ENCODE peak calls at places on chromosomes 13 and 19, in six cellular contexts. M, B, N, G, H and J are unnamed samples.

GRCh38 chr19:7874080-7874856 is at the start of gene PRR36:
- DNase-seq in B (no peak), H (no peak), M (peak), G (no peak), N (peak), J (peak)

GRCh38 chr19:55598034-55598433 is 1.3 kb downstream of the FIZ1 start:
- DNase-seq in H (no peak), M (peak), B (no peak), G (no peak), N (no peak), J (no peak)

GRCh38 chr13:87005511-87005910 is 665.7 kb upstream of the SLITRK5 start:
- DNase-seq in H (no peak), M (no peak), G (no peak), N (no peak), B (no peak), J (no peak)

GRCh38 chr19:40284501-40285352 is at the start of gene AKT2:
- DNase-seq in M (peak), H (peak), N (peak), B (peak), G (peak), J (peak)

GRCh38 chr19:19538767-19539166 is 702 bp downstream of the CILP2 start:
- DNase-seq in B (no peak), M (peak), G (no peak), N (no peak), H (no peak), J (peak)

GRCh38 chr13:31436478-31436877 is 236.7 kb downstream of the B3GLCT start:
- DNase-seq in N (no peak), M (no peak), B (no peak), H (peak), G (no peak), J (no peak)

GRCh38 chr13:40113644-40114304 is 458.3 kb downstream of the COG6 start:
- DNase-seq in B (peak), N (no peak), G (no peak), H (peak), M (no peak), J (no peak)

GRCh38 chr13:106533101-106533939 is 2.1 kb downstream of the EFNB2 start:
- DNase-seq in H (peak), N (peak), G (peak), B (no peak), M (peak), J (peak)

GRCh38 chr19:46211201-46211881 is 18.2 kb upstream of the IGFL1 start:
- DNase-seq in B (no peak), H (peak), M (peak), N (peak), G (no peak), J (no peak)

GRCh38 chr19:58519087-58519354 is 589 bp downstream of the ZBTB45 start:
- DNase-seq in B (peak), N (peak), H (peak), G (peak), M (peak), J (peak)

GRCh38 chr13:36146513-36147276 is 15.5 kb upstream of the DCLK1 start:
- DNase-seq in N (no peak), G (no peak), B (no peak), M (no peak), H (no peak), J (no peak)

GRCh38 chr13:51444922-51445321 is 7.9 kb downstream of the INTS6 start:
- DNase-seq in B (no peak), M (peak), H (peak), G (peak), N (no peak), J (no peak)

GRCh38 chr19:28495046-28495445 is 717.9 kb downstream of the UQCRFS1 start:
- DNase-seq in N (no peak), M (no peak), G (no peak), H (peak), B (no peak), J (no peak)

GRCh38 chr19:50313812-50314536 is 15.2 kb downstream of the KCNC3 start:
- DNase-seq in G (no peak), N (peak), H (no peak), B (no peak), M (peak), J (peak)

GRCh38 chr13:48661112-48661511 is 7.4 kb downstream of the CYSLTR2 start:
- DNase-seq in M (no peak), N (no peak), G (no peak), B (no peak), H (no peak), J (no peak)
- H2AFZ ChIP-seq in M (no peak), N (no peak), G (no peak), B (no peak), H (no peak), J (no peak)

DNA sequence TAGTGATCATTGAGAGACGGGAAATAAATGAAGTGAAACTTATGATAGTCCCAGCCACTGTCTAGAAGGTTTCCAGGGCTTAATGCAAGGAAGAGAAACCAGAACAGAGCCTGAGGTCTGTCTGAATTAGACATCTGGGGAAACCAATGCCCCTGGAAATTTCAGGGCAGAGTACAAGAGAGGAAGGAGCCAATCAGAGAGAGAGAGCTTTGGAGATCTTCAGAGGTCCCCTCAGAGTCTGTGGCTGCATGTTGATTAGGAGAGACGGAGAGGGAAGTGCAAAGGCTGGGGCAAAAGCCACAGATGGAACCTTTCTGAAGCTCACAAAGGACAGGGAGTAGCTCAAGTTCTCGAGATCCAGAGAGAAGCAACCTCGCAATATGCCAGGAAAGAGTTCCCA is 378.0 kb downstream of the DNAJC15 start:
- DNase-seq in B (no peak), M (no peak), G (no peak), N (no peak), H (no peak), J (no peak)
- TF ChIP-seq CTCF in B (no peak), M (no peak), G (no peak), N (no peak), H (no peak), J (no peak)

GRCh38 chr19:3368441-3368795 is 2.0 kb downstream of the NFIC start:
- DNase-seq in H (no peak), G (no peak), N (no peak), M (no peak), B (no peak), J (peak)

GRCh38 chr19:3366761-3367571 is 583 bp downstream of the NFIC start:
- DNase-seq in N (no peak), G (no peak), H (no peak), M (no peak), B (no peak), J (peak)

GRCh38 chr19:3366104-3366760 is at the start of gene NFIC:
- DNase-seq in H (peak), B (no peak), M (peak), N (peak), G (peak), J (peak)

GRCh38 chr19:3368848-3369336 is 2.5 kb downstream of the NFIC start:
- DNase-seq in B (no peak), G (peak), N (no peak), H (peak), M (no peak), J (peak)

GRCh38 chr19:3367572-3368440 is 1.4 kb downstream of the NFIC start:
- DNase-seq in B (no peak), N (no peak), G (no peak), M (no peak), H (no peak), J (peak)
- H3K4me3 ChIP-seq in B (no peak), N (no peak), G (peak), M (peak), H (peak), J (peak)

GRCh38 chr13:38398810-38399493 is 49.3 kb downstream of the UFM1 start:
- DNase-seq in H (peak), M (no peak), N (peak), B (no peak), G (peak), J (peak)

GRCh38 chr13:38399540-38399939 is 49.9 kb downstream of the UFM1 start:
- DNase-seq in H (no peak), B (no peak), M (no peak), G (no peak), N (no peak), J (no peak)

GRCh38 chr13:38395505-38395803 is 45.8 kb downstream of the UFM1 start:
- DNase-seq in M (no peak), H (peak), N (peak), G (no peak), B (no peak), J (no peak)

GRCh38 chr13:38391341-38391740 is 41.7 kb downstream of the UFM1 start:
- DNase-seq in B (no peak), G (no peak), H (no peak), M (no peak), N (no peak), J (no peak)

GRCh38 chr13:38394777-38395504 is 45.3 kb downstream of the UFM1 start:
- DNase-seq in H (peak), B (no peak), N (peak), G (no peak), M (no peak), J (no peak)
- H2AFZ ChIP-seq in H (no peak), B (no peak), N (no peak), G (no peak), M (peak), J (no peak)

GRCh38 chr13:21944610-21945009 is 273.7 kb downstream of the FGF9 start:
- DNase-seq in B (no peak), G (no peak), M (no peak), N (no peak), H (no peak), J (no peak)

GRCh38 chr13:21948781-21949474 is 278.1 kb downstream of the FGF9 start:
- DNase-seq in N (no peak), M (no peak), B (no peak), H (no peak), G (no peak), J (no peak)

GRCh38 chr13:21949818-21950429 is 279.1 kb downstream of the FGF9 start:
- DNase-seq in B (no peak), N (no peak), M (no peak), H (no peak), G (peak), J (no peak)

DNA sequence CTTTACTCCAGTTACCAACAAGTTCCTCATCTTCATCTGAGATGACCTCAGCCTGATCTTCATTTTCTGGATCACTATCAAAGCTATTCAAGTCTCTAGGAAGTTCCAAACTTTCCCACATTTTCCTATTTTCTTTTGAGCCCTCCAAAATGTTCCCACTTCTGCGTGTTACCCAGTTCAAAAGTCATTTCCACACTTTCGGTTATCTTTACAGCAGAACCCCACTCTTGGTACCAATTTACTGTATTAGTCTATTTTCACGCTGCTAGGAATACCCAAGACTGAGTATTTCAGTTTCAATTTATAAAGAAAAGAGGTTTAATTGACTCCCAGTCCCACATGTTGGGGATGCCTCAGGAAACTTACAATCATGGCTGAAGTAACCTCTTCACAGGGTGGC is 274.3 kb downstream of the FGF9 start:
- DNase-seq in N (no peak), G (no peak), M (no peak), H (no peak), B (no peak), J (no peak)
- TF ChIP-seq CTCF in N (no peak), G (no peak), M (no peak), H (no peak), B (no peak), J (no peak)

DNA sequence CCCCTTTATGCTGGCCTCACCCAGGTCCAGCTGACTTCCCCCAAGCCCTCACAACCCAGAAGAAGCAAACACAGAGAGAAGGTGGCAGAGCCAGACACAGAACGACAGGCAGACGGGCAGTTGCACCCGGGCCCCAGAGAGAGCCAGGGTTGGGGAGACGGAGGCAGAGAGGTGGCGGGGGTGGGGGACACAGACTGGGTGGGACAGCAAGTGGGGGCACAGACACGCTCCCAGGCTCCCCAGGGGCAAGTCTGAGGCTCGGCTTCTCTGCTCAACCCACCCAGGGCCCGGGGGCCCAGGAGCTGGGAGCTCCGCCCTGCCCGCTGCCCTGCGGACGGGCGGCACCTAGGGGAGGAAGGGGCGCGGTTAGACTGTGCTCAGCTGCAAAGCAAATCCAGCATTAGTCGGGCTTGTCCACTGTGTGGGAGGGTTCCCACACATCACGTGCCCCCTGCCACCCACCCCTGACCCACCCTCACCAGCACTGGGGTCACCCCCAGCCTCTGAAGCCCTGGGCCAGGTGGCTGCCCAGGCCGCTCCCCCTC is 31.3 kb upstream of the ASF1B start:
- DNase-seq in H (no peak), B (no peak), N (no peak), M (no peak), G (no peak), J (peak)
- H3K4me3 ChIP-seq in H (no peak), B (no peak), N (no peak), M (no peak), G (no peak), J (no peak)

GRCh38 chr13:71759506-71760225 is 107.3 kb downstream of the DACH1 start:
- DNase-seq in M (peak), B (no peak), N (no peak), H (peak), G (no peak), J (no peak)

GRCh38 chr13:71758823-71759222 is 108.2 kb downstream of the DACH1 start:
- DNase-seq in B (no peak), G (no peak), M (peak), N (peak), H (peak), J (no peak)

GRCh38 chr13:71754407-71754974 is 112.5 kb downstream of the DACH1 start:
- DNase-seq in M (peak), N (no peak), H (no peak), G (no peak), B (no peak), J (no peak)

GRCh38 chr13:71760226-71760591 is 106.8 kb downstream of the DACH1 start:
- DNase-seq in H (no peak), B (no peak), M (no peak), G (no peak), N (no peak), J (no peak)
- H2AFZ ChIP-seq in H (no peak), B (no peak), M (no peak), G (no peak), N (peak), J (no peak)

DNA sequence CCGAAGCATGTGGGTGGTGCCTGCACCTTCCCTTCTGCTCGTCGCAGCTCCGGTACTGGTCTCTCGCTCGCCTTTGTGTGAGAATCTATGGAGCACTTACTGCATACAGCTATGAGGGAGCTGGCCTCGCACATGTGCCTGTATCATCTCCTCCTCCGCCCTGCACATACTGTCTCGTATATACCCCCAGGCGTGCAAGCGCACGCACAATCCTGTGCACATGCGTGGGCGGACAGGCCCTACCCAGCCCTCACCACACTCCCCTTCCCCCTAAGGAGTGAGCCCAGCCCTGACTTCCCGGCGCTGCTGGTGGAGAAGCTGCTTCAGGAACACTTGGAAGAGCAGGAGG is 8.7 kb downstream of the PIK3R2 start:
- DNase-seq in H (no peak), B (no peak), G (no peak), N (no peak), M (no peak), J (no peak)
- TF ChIP-seq CTCF in H (no peak), B (no peak), G (no peak), N (no peak), M (no peak), J (no peak)

DNA sequence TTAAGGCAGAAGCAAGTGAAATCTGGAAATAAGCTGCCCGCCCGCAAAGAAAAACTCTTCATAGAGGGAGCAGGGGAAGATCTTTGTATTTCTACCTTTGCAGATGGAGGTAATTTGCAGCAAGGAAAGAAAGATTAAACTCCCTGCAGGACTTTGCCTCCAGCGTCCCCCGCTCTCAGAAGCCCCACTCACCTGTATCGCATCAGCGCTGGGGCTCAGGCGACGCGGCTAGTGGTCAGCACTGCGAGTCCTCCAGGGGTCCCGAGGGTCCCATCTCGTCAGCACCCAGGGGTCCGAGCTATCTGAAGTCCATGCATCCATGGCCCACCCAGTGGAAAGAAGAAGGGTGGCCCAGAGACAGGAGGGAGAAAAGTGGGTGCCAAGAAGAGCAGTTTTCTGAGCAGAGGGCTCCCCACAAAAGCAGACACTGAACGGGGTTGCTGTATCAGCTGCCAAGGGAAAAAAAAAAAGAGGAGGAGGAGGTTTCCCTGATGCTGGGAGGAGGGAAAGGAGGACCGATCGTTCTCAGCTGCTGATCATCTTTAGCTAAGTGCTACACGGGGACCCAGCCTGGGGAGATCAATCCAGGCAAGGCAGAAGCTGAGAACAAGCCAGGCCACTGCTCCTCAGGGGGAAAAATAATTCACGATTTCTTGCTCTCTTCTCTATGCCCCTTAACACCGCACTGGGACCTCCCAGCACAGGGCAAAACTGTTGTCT is 117.6 kb upstream of the CACNA1A start:
- DNase-seq in H (no peak), G (no peak), M (peak), N (no peak), B (no peak), J (no peak)
- H3K4me3 ChIP-seq in H (peak), G (no peak), M (no peak), N (no peak), B (no peak), J (no peak)

GRCh38 chr13:53165201-53165600 is 136.6 kb downstream of the OLFM4 start:
- DNase-seq in G (no peak), B (no peak), N (no peak), H (no peak), M (no peak), J (no peak)
- H2AFZ ChIP-seq in G (no peak), B (no peak), N (no peak), H (no peak), M (no peak), J (no peak)